ENCODE peak calls at places on chromosomes 5 and 9, in eight cellular contexts. M is neural progenitor cell, S is GM23338, X is PC-3, O is hepatocyte, H is OCI-LY7, Q is HCT116, R is MM.1S. L is an unnamed sample.

GRCh38 chr5:82100303-82101077 is 128.7 kb downstream of the ATG10 start:
- DNase-seq in M (no peak), S (peak; percentile 25), X (peak; percentile 3), O (no peak), H (no peak), Q (no peak), R (peak; percentile 12), L (peak; percentile 1)

GRCh38 chr9:109238677-109239076 is 71.6 kb upstream of the FRRS1L start:
- DNase-seq in M (no peak), S (no peak), X (peak; percentile 66), O (no peak), H (no peak), Q (no peak), R (no peak), L (peak; percentile 83)

GRCh38 chr5:173845321-173845720 is 42.8 kb upstream of the CPEB4 start:
- DNase-seq in M (no peak), S (no peak), X (no peak), O (no peak), H (no peak), Q (no peak), R (no peak), L (no peak)

GRCh38 chr9:36781532-36781931 is 208.8 kb downstream of the MELK start:
- DNase-seq in M (no peak), S (no peak), X (peak; percentile 70), O (no peak), H (no peak), Q (peak; percentile 13), R (no peak), L (no peak)

GRCh38 chr9:117546894-117547293 is 132.0 kb upstream of the ASTN2 start:
- DNase-seq in M (no peak), S (peak; percentile 17), X (no peak), O (peak; percentile 30), H (no peak), Q (no peak), R (no peak), L (no peak)

GRCh38 chr5:143600396-143601075 is 197.1 kb upstream of the NR3C1 start:
- DNase-seq in M (no peak), S (no peak), X (no peak), O (peak; percentile 40), H (no peak), Q (no peak), R (no peak), L (peak; percentile 65)

GRCh38 chr5:58818515-58818914 is 235.6 kb downstream of the RAB3C start:
- DNase-seq in M (no peak), S (no peak), X (no peak), O (no peak), H (no peak), Q (no peak), R (no peak), L (no peak)

GRCh38 chr9:20428976-20429375 is 193.3 kb downstream of the MLLT3 start:
- DNase-seq in M (no peak), S (no peak), X (no peak), O (no peak), H (no peak), Q (no peak), R (no peak), L (no peak)

GRCh38 chr5:162817381-162817780 is 620.0 kb upstream of the CCNG1 start:
- DNase-seq in M (peak; percentile 29), S (peak; percentile 29), X (peak; percentile 47), O (peak; percentile 6), H (no peak), Q (no peak), R (no peak), L (no peak)

GRCh38 chr5:141560725-141561483 is 57.9 kb downstream of the DIAPH1 start:
- DNase-seq in M (peak; percentile 94), S (peak; percentile 98), X (peak; percentile 76), O (peak; percentile 92), H (no peak), Q (peak; percentile 59), R (no peak), L (peak; percentile 96)

GRCh38 chr5:151881626-151882225 is 42.9 kb downstream of the GLRA1 start:
- DNase-seq in M (peak; percentile 29), S (peak; percentile 25), X (no peak), O (no peak), H (no peak), Q (no peak), R (no peak), L (no peak)

GRCh38 chr5:56651893-56652292 is 163.5 kb upstream of the MAP3K1 start:
- DNase-seq in M (no peak), S (no peak), X (no peak), O (no peak), H (no peak), Q (no peak), R (no peak), L (no peak)

GRCh38 chr9:31604516-31604915 is 779.9 kb upstream of the ACO1 start:
- DNase-seq in M (no peak), S (no peak), X (no peak), O (no peak), H (no peak), Q (no peak), R (no peak), L (no peak)

GRCh38 chr5:86878250-86878649 is 260.5 kb downstream of the COX7C start:
- DNase-seq in M (no peak), S (no peak), X (no peak), O (no peak), H (no peak), Q (no peak), R (no peak), L (no peak)

GRCh38 chr5:107436276-107436675 is 234.5 kb downstream of the EFNA5 start:
- DNase-seq in M (no peak), S (no peak), X (no peak), O (no peak), H (no peak), Q (no peak), R (no peak), L (no peak)

GRCh38 chr5:52805614-52806013 is 17.9 kb downstream of the ITGA1 start:
- DNase-seq in M (no peak), S (no peak), X (no peak), O (no peak), H (no peak), Q (no peak), R (no peak), L (no peak)

GRCh38 chr5:97480313-97480712 is 297.3 kb upstream of the RIOK2 start:
- DNase-seq in M (no peak), S (no peak), X (no peak), O (no peak), H (no peak), Q (no peak), R (no peak), L (no peak)

DNA sequence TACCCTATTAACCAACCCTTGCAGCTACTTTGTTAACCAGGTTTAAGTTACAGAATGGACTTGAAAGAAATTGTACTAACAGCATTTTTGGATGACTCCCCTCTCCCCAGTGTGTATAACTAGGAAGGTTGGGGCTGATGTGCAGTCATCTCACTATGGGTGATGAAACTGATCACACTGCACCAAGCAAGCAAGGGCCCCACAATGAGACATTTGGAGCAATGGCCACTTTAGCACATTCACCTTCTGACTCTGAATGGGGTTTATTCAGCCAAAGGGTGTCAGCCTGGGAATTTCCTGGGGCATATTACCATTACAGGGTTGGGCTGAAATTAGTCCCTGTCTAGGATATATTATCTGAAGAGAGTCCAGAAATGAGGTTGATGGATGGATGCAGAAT is 18.7 kb upstream of the CYFIP2 start:
- DNase-seq in M (no peak), S (no peak), X (no peak), O (no peak), H (no peak), Q (no peak), R (no peak), L (no peak)
- TF ChIP-seq EZH2phosphoT487 in M (no peak), S (no peak), X (no peak), O (no peak), H (no peak), Q (no peak), R (no peak), L (no peak)

GRCh38 chr5:61965074-61965473 is 340.9 kb upstream of the KIF2A start:
- DNase-seq in M (no peak), S (no peak), X (no peak), O (peak; percentile 19), H (no peak), Q (no peak), R (no peak), L (no peak)

GRCh38 chr5:61965495-61965894 is 340.5 kb upstream of the KIF2A start:
- DNase-seq in M (no peak), S (no peak), X (no peak), O (no peak), H (no peak), Q (no peak), R (no peak), L (no peak)

GRCh38 chr5:61967681-61968080 is 338.3 kb upstream of the KIF2A start:
- DNase-seq in M (no peak), S (no peak), X (no peak), O (no peak), H (no peak), Q (no peak), R (no peak), L (no peak)

GRCh38 chr5:61966991-61967390 is 339.0 kb upstream of the KIF2A start:
- DNase-seq in M (no peak), S (peak; percentile 3), X (no peak), O (peak; percentile 24), H (no peak), Q (no peak), R (no peak), L (no peak)

GRCh38 chr5:61966558-61966957 is 339.4 kb upstream of the KIF2A start:
- DNase-seq in M (no peak), S (no peak), X (no peak), O (peak; percentile 11), H (no peak), Q (no peak), R (no peak), L (no peak)
- H3K27ac ChIP-seq in M (no peak overlapping the region), S (no peak overlapping the region), X (no peak overlapping the region), O (peak overlapping the region; percentile 78), H (no peak overlapping the region), Q (no peak overlapping the region), R (no peak overlapping the region), L (no peak overlapping the region)

GRCh38 chr9:35110327-35110758 is 5.3 kb downstream of the ATOSB start:
- DNase-seq in M (no peak), S (no peak), X (peak; percentile 56), O (no peak), H (no peak), Q (no peak), R (no peak), L (peak; percentile 79)
- TF ChIP-seq EZH2phosphoT487 in M (no peak), S (no peak), X (no peak), O (no peak), H (no peak), Q (no peak), R (no peak), L (no peak)

GRCh38 chr9:81575976-81576375 is 113.4 kb downstream of the TLE1 start:
- DNase-seq in M (no peak), S (no peak), X (no peak), O (no peak), H (no peak), Q (no peak), R (no peak), L (peak; percentile 34)

GRCh38 chr9:81574399-81574798 is 114.9 kb downstream of the TLE1 start:
- DNase-seq in M (no peak), S (no peak), X (peak; percentile 28), O (no peak), H (no peak), Q (no peak), R (no peak), L (peak; percentile 39)

GRCh38 chr9:81584099-81584498 is 105.2 kb downstream of the TLE1 start:
- DNase-seq in M (no peak), S (no peak), X (no peak), O (no peak), H (no peak), Q (no peak), R (no peak), L (no peak)

GRCh38 chr9:81573415-81574321 is 115.7 kb downstream of the TLE1 start:
- DNase-seq in M (peak; percentile 50), S (peak; percentile 57), X (no peak), O (no peak), H (no peak), Q (no peak), R (no peak), L (no peak)

GRCh38 chr9:81578606-81579005 is 110.7 kb downstream of the TLE1 start:
- DNase-seq in M (no peak), S (no peak), X (no peak), O (no peak), H (no peak), Q (no peak), R (no peak), L (peak; percentile 38)
- H3K27ac ChIP-seq in M (no peak overlapping the region), S (no peak overlapping the region), X (no peak overlapping the region), O (no peak overlapping the region), H (no peak overlapping the region), Q (no peak overlapping the region), R (no peak overlapping the region), L (no peak overlapping the region)

L was measured in GM23248.